ENCODE peak calls at places on chromosomes 16 and 17, in four cellular contexts. One of them, this sample, is unnamed.

GRCh38 chr17:79907855-79908254 is 68.6 kb upstream of the CBX4 start:
- DNase-seq in SJSA1: no peak
- DNase-seq in tibial nerve: no peak
- DNase-seq in heart right ventricle: no peak
- DNase-seq in this sample: peak; percentile 52

GRCh38 chr17:15121426-15121825 is 143.7 kb downstream of the PMP22 start:
- DNase-seq in SJSA1: no peak
- DNase-seq in tibial nerve: no peak
- DNase-seq in heart right ventricle: no peak
- DNase-seq in this sample: no peak

GRCh38 chr16:83953796-83954576 is 946 bp downstream of the OSGIN1 start:
- DNase-seq in SJSA1: peak; percentile 26
- DNase-seq in tibial nerve: no peak
- DNase-seq in heart right ventricle: no peak
- DNase-seq in this sample: peak; percentile 78

GRCh38 chr16:87874639-87875472 is 5.5 kb upstream of the SLC7A5 start:
- DNase-seq in SJSA1: no peak
- DNase-seq in tibial nerve: no peak
- DNase-seq in heart right ventricle: no peak
- DNase-seq in this sample: no peak

GRCh38 chr17:45946841-45947256 is 52.2 kb upstream of the STH start:
- DNase-seq in SJSA1: no peak
- DNase-seq in tibial nerve: no peak
- DNase-seq in heart right ventricle: no peak
- DNase-seq in this sample: no peak

GRCh38 chr17:14098246-14098645 is 28.9 kb downstream of the COX10 start:
- DNase-seq in SJSA1: no peak
- DNase-seq in tibial nerve: no peak
- DNase-seq in heart right ventricle: no peak
- DNase-seq in this sample: no peak

GRCh38 chr17:4788807-4789700 is at the start of gene GLTPD2:
- DNase-seq in SJSA1: no peak
- DNase-seq in tibial nerve: no peak
- DNase-seq in heart right ventricle: no peak
- DNase-seq in this sample: no peak

GRCh38 chr16:80656731-80657150 is 115.9 kb downstream of the DYNLRB2 start:
- DNase-seq in SJSA1: no peak
- DNase-seq in tibial nerve: no peak
- DNase-seq in heart right ventricle: no peak
- DNase-seq in this sample: no peak

GRCh38 chr17:7190276-7190917 is 11.2 kb upstream of the ASGR1 start:
- DNase-seq in SJSA1: no peak
- DNase-seq in tibial nerve: no peak
- DNase-seq in heart right ventricle: no peak
- DNase-seq in this sample: no peak

GRCh38 chr17:42886283-42887176 is 14.1 kb upstream of the G6PC1 start:
- DNase-seq in SJSA1: no peak
- DNase-seq in tibial nerve: no peak
- DNase-seq in heart right ventricle: no peak
- DNase-seq in this sample: no peak

DNA sequence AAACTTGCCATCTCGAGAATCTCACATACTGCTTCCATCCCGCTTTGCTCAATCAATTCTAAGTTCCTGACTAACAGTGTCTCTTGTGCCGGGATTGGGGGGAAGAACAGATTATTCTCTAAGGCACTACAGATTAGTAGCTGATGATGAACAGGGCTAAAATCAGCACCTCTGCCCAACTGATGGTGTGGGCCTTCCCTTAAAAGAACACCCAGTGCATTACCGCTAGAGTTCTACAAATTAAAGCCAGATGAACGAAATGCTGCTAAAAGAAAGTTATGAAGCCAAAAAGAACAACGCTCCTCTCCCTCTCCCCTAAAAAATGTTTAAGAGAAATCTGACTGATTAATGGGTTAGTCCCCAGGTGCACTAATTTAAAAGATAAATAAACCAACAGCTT is 4.4 kb downstream of the CDC27 start:
- DNase-seq in SJSA1: no peak
- DNase-seq in tibial nerve: no peak
- DNase-seq in heart right ventricle: no peak
- DNase-seq in this sample: no peak
- H3K4me3 ChIP-seq in SJSA1: no peak overlapping the region
- H3K4me3 ChIP-seq in tibial nerve: no peak overlapping the region
- H3K4me3 ChIP-seq in heart right ventricle: no peak overlapping the region
- H3K4me3 ChIP-seq in this sample: no peak overlapping the region

GRCh38 chr17:50899005-50899460 is 32.9 kb upstream of the TOB1 start:
- DNase-seq in SJSA1: no peak
- DNase-seq in tibial nerve: no peak
- DNase-seq in heart right ventricle: no peak
- DNase-seq in this sample: no peak

GRCh38 chr17:50902768-50903353 is 36.7 kb upstream of the TOB1 start:
- DNase-seq in SJSA1: no peak
- DNase-seq in tibial nerve: no peak
- DNase-seq in heart right ventricle: no peak
- DNase-seq in this sample: no peak

GRCh38 chr17:50900383-50900892 is 34.3 kb upstream of the TOB1 start:
- DNase-seq in SJSA1: no peak
- DNase-seq in tibial nerve: no peak
- DNase-seq in heart right ventricle: no peak
- DNase-seq in this sample: no peak

GRCh38 chr17:50898369-50899004 is 32.3 kb upstream of the TOB1 start:
- DNase-seq in SJSA1: no peak
- DNase-seq in tibial nerve: no peak
- DNase-seq in heart right ventricle: no peak
- DNase-seq in this sample: no peak

DNA sequence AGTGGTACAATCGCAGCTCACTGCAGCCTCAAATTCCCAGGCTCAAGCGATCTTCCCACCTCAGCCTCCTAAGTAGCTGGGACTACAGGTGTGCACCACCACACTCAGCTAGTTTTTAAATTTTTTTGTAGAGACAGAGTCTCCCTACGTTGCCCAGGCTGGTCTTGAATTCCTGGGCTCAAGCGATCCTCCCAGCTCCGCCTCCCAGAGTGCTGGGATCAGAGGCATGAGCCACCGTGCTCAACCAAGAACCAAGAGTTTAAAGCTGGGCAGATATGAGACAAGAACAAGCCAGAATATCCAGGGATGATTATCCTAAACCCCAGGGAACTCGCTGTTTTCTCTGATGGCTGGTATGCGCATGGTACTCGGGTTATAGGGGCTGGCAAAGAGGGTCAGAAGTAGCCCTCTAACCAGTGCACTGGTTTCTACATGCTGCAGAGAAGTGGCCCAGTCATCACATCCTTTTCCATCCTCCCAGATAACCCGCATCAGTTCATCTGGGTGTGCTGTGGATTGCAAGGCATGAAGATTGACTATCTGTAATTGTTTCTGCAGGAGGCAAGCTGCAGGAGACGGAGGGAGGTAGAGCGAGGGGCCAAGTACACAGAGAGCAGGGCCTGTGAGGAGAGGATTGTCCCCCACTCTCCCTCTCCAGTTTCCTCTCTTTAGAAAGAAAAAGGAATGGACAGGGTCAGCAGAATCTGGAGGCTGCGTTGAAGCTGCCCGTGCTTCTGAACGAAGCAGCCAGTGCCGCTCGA is 33.6 kb upstream of the TOB1 start:
- DNase-seq in SJSA1: no peak
- DNase-seq in tibial nerve: no peak
- DNase-seq in heart right ventricle: no peak
- DNase-seq in this sample: no peak
- H3K4me3 ChIP-seq in SJSA1: no peak overlapping the region
- H3K4me3 ChIP-seq in tibial nerve: no peak overlapping the region
- H3K4me3 ChIP-seq in heart right ventricle: no peak overlapping the region
- H3K4me3 ChIP-seq in this sample: no peak overlapping the region

GRCh38 chr16:3564889-3565141 is 12.4 kb downstream of the NLRC3 start:
- DNase-seq in SJSA1: no peak
- DNase-seq in tibial nerve: no peak
- DNase-seq in heart right ventricle: no peak
- DNase-seq in this sample: no peak

GRCh38 chr16:3562914-3563480 is 14.2 kb downstream of the NLRC3 start:
- DNase-seq in SJSA1: no peak
- DNase-seq in tibial nerve: no peak
- DNase-seq in heart right ventricle: no peak
- DNase-seq in this sample: no peak

GRCh38 chr16:3566990-3567389 is 10.2 kb downstream of the NLRC3 start:
- DNase-seq in SJSA1: no peak
- DNase-seq in tibial nerve: no peak
- DNase-seq in heart right ventricle: no peak
- DNase-seq in this sample: no peak

GRCh38 chr16:3564130-3564888 is 12.9 kb downstream of the NLRC3 start:
- DNase-seq in SJSA1: no peak
- DNase-seq in tibial nerve: no peak
- DNase-seq in heart right ventricle: no peak
- DNase-seq in this sample: no peak

DNA sequence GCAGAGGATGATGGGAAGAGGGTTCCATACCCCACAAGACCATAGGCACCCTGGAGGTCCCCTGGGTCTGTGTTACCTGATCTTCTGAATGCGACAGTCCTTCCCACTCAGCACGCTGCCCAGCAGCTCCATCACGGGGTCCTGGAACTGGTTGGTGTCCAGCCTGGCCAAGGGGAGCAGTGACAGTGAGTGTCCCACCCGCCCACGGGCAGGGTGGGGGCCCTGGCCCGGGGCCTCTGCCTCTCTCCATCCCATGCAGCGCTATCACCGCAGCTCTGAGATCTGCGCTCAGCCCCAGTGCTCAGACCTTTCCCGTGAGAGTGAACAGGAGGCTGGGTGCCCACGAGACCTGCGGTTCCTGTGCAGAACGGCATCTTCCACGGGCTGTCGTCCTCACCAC is 15.6 kb downstream of the NLRC3 start:
- DNase-seq in SJSA1: no peak
- DNase-seq in tibial nerve: no peak
- DNase-seq in heart right ventricle: no peak
- DNase-seq in this sample: no peak
- H3K4me3 ChIP-seq in SJSA1: no peak overlapping the region
- H3K4me3 ChIP-seq in tibial nerve: no peak overlapping the region
- H3K4me3 ChIP-seq in heart right ventricle: no peak overlapping the region
- H3K4me3 ChIP-seq in this sample: no peak overlapping the region

DNA sequence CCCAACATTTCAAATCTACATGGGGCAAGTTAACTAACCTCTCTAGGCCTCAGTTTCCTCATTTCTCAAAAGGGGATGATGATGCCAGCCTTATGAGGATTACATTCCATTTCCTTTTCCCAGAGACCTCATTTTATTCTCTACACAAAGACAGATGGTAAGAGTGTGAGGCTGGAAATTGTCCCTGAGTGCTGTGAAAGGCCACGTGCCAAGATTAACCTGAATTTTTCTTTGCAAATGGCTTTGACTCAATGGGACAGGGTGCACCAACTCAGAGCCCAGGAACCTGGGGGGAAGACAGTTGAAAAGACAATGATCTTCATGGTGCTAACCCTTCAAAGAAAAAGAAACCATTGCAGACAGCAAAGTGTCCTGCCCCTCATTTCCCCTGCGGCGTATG is 332.8 kb downstream of the TMEM114 start:
- DNase-seq in SJSA1: no peak
- DNase-seq in tibial nerve: no peak
- DNase-seq in heart right ventricle: no peak
- DNase-seq in this sample: no peak
- H3K4me3 ChIP-seq in SJSA1: no peak overlapping the region
- H3K4me3 ChIP-seq in tibial nerve: no peak overlapping the region
- H3K4me3 ChIP-seq in heart right ventricle: no peak overlapping the region
- H3K4me3 ChIP-seq in this sample: no peak overlapping the region

GRCh38 chr17:61070649-61071048 is 329.0 kb upstream of the TBX2 start:
- DNase-seq in SJSA1: no peak
- DNase-seq in tibial nerve: no peak
- DNase-seq in heart right ventricle: no peak
- DNase-seq in this sample: no peak

GRCh38 chr17:61064087-61064951 is 335.3 kb upstream of the TBX2 start:
- DNase-seq in SJSA1: peak; percentile 27
- DNase-seq in tibial nerve: no peak
- DNase-seq in heart right ventricle: no peak
- DNase-seq in this sample: no peak

GRCh38 chr17:61063528-61063927 is 336.1 kb upstream of the TBX2 start:
- DNase-seq in SJSA1: no peak
- DNase-seq in tibial nerve: no peak
- DNase-seq in heart right ventricle: no peak
- DNase-seq in this sample: no peak

DNA sequence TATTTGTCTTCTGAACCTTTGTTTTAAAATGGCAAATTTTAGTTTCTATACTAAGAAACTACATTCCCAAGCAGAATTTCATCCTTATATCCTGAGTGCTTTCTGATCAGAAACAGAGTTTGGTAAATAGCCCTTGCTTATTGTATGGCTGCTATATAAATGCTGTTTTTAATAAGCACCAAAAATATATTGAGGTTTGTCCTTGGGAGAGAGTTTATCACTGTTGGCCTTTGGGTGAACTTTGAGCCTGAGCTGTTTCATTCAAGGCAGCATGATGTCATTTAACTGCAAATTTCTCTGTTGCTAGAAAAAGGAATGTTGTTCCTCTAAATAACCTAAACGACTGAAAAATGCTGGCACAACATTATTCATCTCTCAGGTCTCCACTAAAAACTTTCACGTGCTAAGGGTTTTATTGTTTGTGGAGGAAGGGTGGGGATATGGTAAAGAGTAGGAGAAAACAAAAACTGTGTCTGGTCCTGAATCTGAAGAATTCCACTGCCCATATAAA is 334.3 kb upstream of the TBX2 start:
- DNase-seq in SJSA1: peak; percentile 77
- DNase-seq in tibial nerve: no peak
- DNase-seq in heart right ventricle: no peak
- DNase-seq in this sample: peak; percentile 23
- H3K4me3 ChIP-seq in SJSA1: no peak overlapping the region
- H3K4me3 ChIP-seq in tibial nerve: no peak overlapping the region
- H3K4me3 ChIP-seq in heart right ventricle: no peak overlapping the region
- H3K4me3 ChIP-seq in this sample: no peak overlapping the region

This sample was measured in A549.